ENCODE peak calls at places on chromosomes 11 and 22, in nine cellular contexts. One of them, this sample, is unnamed.

GRCh38 chr11:114290503-114291239 is 5.5 kb upstream of the NNMT start:
- DNase-seq in choroid plexus epithelial cell: peak; percentile 66
- DNase-seq in EH: peak; percentile 76
- DNase-seq in NCI-H1092: no peak
- DNase-seq in stimulated activated CD4-positive, alpha-beta T cell treated with anti-CD3 and anti-CD28 coated beads, Interleukin-2, amount 100 ng/mL, for 24 hours: no peak
- DNase-seq in stimulated activated naive CD8-positive, alpha-beta T cell treated with anti-CD3 and anti-CD28 coated beads, Interleukin-15, amount 100 ng/mL, for 72 hours: no peak
- DNase-seq in left cardiac atrium: no peak
- DNase-seq in kidney: no peak
- DNase-seq in pancreas: no peak
- DNase-seq in this sample: no peak

GRCh38 chr11:68282141-68282860 is 10.5 kb upstream of the C11orf24 start:
- DNase-seq in pancreas: no peak
- DNase-seq in EH: no peak
- DNase-seq in NCI-H1092: no peak
- DNase-seq in left cardiac atrium: no peak
- DNase-seq in kidney: no peak
- DNase-seq in stimulated activated CD4-positive, alpha-beta T cell treated with anti-CD3 and anti-CD28 coated beads, Interleukin-2, amount 100 ng/mL, for 24 hours: peak; percentile 30
- DNase-seq in stimulated activated naive CD8-positive, alpha-beta T cell treated with anti-CD3 and anti-CD28 coated beads, Interleukin-15, amount 100 ng/mL, for 72 hours: peak; percentile 25
- DNase-seq in choroid plexus epithelial cell: no peak
- DNase-seq in this sample: no peak

GRCh38 chr22:50247748-50248147 is 2.9 kb upstream of the TUBGCP6 start:
- DNase-seq in EH: peak; percentile 71
- DNase-seq in NCI-H1092: no peak
- DNase-seq in kidney: peak; percentile 84
- DNase-seq in choroid plexus epithelial cell: peak; percentile 80
- DNase-seq in stimulated activated CD4-positive, alpha-beta T cell treated with anti-CD3 and anti-CD28 coated beads, Interleukin-2, amount 100 ng/mL, for 24 hours: peak; percentile 53
- DNase-seq in left cardiac atrium: peak; percentile 58
- DNase-seq in stimulated activated naive CD8-positive, alpha-beta T cell treated with anti-CD3 and anti-CD28 coated beads, Interleukin-15, amount 100 ng/mL, for 72 hours: no peak
- DNase-seq in pancreas: no peak
- DNase-seq in this sample: peak; percentile 77

GRCh38 chr11:44886765-44887164 is 63.9 kb downstream of the TP53I11 start:
- DNase-seq in stimulated activated naive CD8-positive, alpha-beta T cell treated with anti-CD3 and anti-CD28 coated beads, Interleukin-15, amount 100 ng/mL, for 72 hours: no peak
- DNase-seq in stimulated activated CD4-positive, alpha-beta T cell treated with anti-CD3 and anti-CD28 coated beads, Interleukin-2, amount 100 ng/mL, for 24 hours: no peak
- DNase-seq in left cardiac atrium: no peak
- DNase-seq in EH: peak; percentile 75
- DNase-seq in kidney: no peak
- DNase-seq in pancreas: no peak
- DNase-seq in choroid plexus epithelial cell: peak; percentile 54
- DNase-seq in NCI-H1092: no peak
- DNase-seq in this sample: no peak

GRCh38 chr11:69134957-69135356 is 20.8 kb upstream of the SMIM38 start:
- DNase-seq in NCI-H1092: no peak
- DNase-seq in choroid plexus epithelial cell: no peak
- DNase-seq in left cardiac atrium: no peak
- DNase-seq in kidney: peak; percentile 39
- DNase-seq in stimulated activated naive CD8-positive, alpha-beta T cell treated with anti-CD3 and anti-CD28 coated beads, Interleukin-15, amount 100 ng/mL, for 72 hours: no peak
- DNase-seq in stimulated activated CD4-positive, alpha-beta T cell treated with anti-CD3 and anti-CD28 coated beads, Interleukin-2, amount 100 ng/mL, for 24 hours: no peak
- DNase-seq in EH: no peak
- DNase-seq in pancreas: no peak
- DNase-seq in this sample: no peak

GRCh38 chr11:96316869-96317268 is 26.1 kb downstream of the MAML2 start:
- DNase-seq in choroid plexus epithelial cell: no peak
- DNase-seq in NCI-H1092: no peak
- DNase-seq in left cardiac atrium: no peak
- DNase-seq in stimulated activated naive CD8-positive, alpha-beta T cell treated with anti-CD3 and anti-CD28 coated beads, Interleukin-15, amount 100 ng/mL, for 72 hours: no peak
- DNase-seq in EH: peak; percentile 56
- DNase-seq in kidney: no peak
- DNase-seq in stimulated activated CD4-positive, alpha-beta T cell treated with anti-CD3 and anti-CD28 coated beads, Interleukin-2, amount 100 ng/mL, for 24 hours: no peak
- DNase-seq in pancreas: no peak
- DNase-seq in this sample: no peak

GRCh38 chr22:47615051-47615450 is 852.6 kb downstream of the TBC1D22A start:
- DNase-seq in choroid plexus epithelial cell: no peak
- DNase-seq in stimulated activated naive CD8-positive, alpha-beta T cell treated with anti-CD3 and anti-CD28 coated beads, Interleukin-15, amount 100 ng/mL, for 72 hours: no peak
- DNase-seq in NCI-H1092: no peak
- DNase-seq in pancreas: no peak
- DNase-seq in EH: no peak
- DNase-seq in stimulated activated CD4-positive, alpha-beta T cell treated with anti-CD3 and anti-CD28 coated beads, Interleukin-2, amount 100 ng/mL, for 24 hours: no peak
- DNase-seq in kidney: no peak
- DNase-seq in left cardiac atrium: no peak
- DNase-seq in this sample: no peak

GRCh38 chr22:45455621-45456020 is 42.1 kb downstream of the RIBC2 start:
- DNase-seq in stimulated activated naive CD8-positive, alpha-beta T cell treated with anti-CD3 and anti-CD28 coated beads, Interleukin-15, amount 100 ng/mL, for 72 hours: no peak
- DNase-seq in kidney: no peak
- DNase-seq in stimulated activated CD4-positive, alpha-beta T cell treated with anti-CD3 and anti-CD28 coated beads, Interleukin-2, amount 100 ng/mL, for 24 hours: no peak
- DNase-seq in EH: peak; percentile 67
- DNase-seq in pancreas: no peak
- DNase-seq in left cardiac atrium: no peak
- DNase-seq in choroid plexus epithelial cell: no peak
- DNase-seq in NCI-H1092: no peak
- DNase-seq in this sample: no peak

GRCh38 chr11:84686726-84687125 is 940.4 kb downstream of the DLG2 start:
- DNase-seq in stimulated activated CD4-positive, alpha-beta T cell treated with anti-CD3 and anti-CD28 coated beads, Interleukin-2, amount 100 ng/mL, for 24 hours: no peak
- DNase-seq in EH: no peak
- DNase-seq in choroid plexus epithelial cell: peak; percentile 0
- DNase-seq in pancreas: no peak
- DNase-seq in left cardiac atrium: no peak
- DNase-seq in NCI-H1092: no peak
- DNase-seq in kidney: no peak
- DNase-seq in stimulated activated naive CD8-positive, alpha-beta T cell treated with anti-CD3 and anti-CD28 coated beads, Interleukin-15, amount 100 ng/mL, for 72 hours: no peak
- DNase-seq in this sample: no peak

This sample was measured in transverse colon.